ENCODE peak calls at places on chromosomes 12 and 14, in six cellular contexts. W is neural progenitor cell, E is pancreas, K is A549, L is endodermal cell, J is lung. N is an unnamed sample. For H3K4me1 and H3K9me3, the result is how much of the 10 kb centered on the place peaks cover.

GRCh38 chr12:102956738-102957338 is 636 bp upstream of the ASCL1 start:
- DNase-seq in J (no peak), L (no peak), W (no peak), K (no peak), E (no peak), N (no peak)

GRCh38 chr12:40031965-40032364 is 73.9 kb downstream of the SLC2A13 start:
- DNase-seq in W (peak), J (no peak), L (no peak), K (no peak), E (peak), N (no peak)

GRCh38 chr12:70267550-70267949 is 24.3 kb downstream of the CNOT2 start:
- DNase-seq in E (no peak), L (no peak), J (no peak), W (no peak), K (peak), N (no peak)

GRCh38 chr12:34198924-34199323 is 176.6 kb downstream of the ALG10 start:
- DNase-seq in E (no peak), J (no peak), W (no peak), K (no peak), L (no peak), N (no peak)

GRCh38 chr14:74980746-74981661 is 21.7 kb upstream of the EIF2B2 start:
- DNase-seq in W (peak), J (no peak), L (peak), K (no peak), E (no peak), N (peak)

GRCh38 chr14:104138098-104138890 is at the start of gene KIF26A:
- DNase-seq in K (peak), J (no peak), L (peak), W (peak), E (peak), N (no peak)

GRCh38 chr14:75223664-75224154 is 47.3 kb upstream of the TMED10 start:
- DNase-seq in J (peak), E (peak), L (peak), K (no peak), W (peak), N (no peak)

GRCh38 chr12:104358353-104359003 is 54.9 kb downstream of the EID3 start:
- DNase-seq in L (peak), J (peak), W (peak), K (peak), E (peak), N (no peak)

GRCh38 chr14:61244051-61244450 is 37.1 kb downstream of the TMEM30B start:
- DNase-seq in K (no peak), L (no peak), E (no peak), W (no peak), J (no peak), N (no peak)

GRCh38 chr12:92059976-92060375 is 85.7 kb downstream of the BTG1 start:
- DNase-seq in W (no peak), L (no peak), J (no peak), K (no peak), E (no peak), N (no peak)

GRCh38 chr12:54195080-54195479 is 6.3 kb upstream of the SMUG1 start:
- DNase-seq in L (no peak), J (no peak), W (no peak), K (no peak), E (no peak), N (no peak)

GRCh38 chr12:931591-931990 is 17.9 kb downstream of the RAD52 start:
- DNase-seq in L (no peak), J (no peak), W (no peak), E (no peak), K (no peak), N (no peak)

GRCh38 chr14:55026793-55027560 is at the start of the genes SOCS4 and WDHD1:
- DNase-seq in L (peak), J (peak), W (peak), E (peak), K (peak), N (peak)

GRCh38 chr12:98533723-98534251 is 18.4 kb downstream of the TMPO start:
- DNase-seq in W (no peak), L (no peak), J (no peak), E (no peak), K (no peak), N (no peak)

GRCh38 chr12:2387051-2387834 is 334.5 kb downstream of the CACNA1C start:
- DNase-seq in W (no peak), K (no peak), L (peak), J (no peak), E (no peak), N (peak)

GRCh38 chr12:127716181-127716580 is 550.8 kb upstream of the TMEM132C start:
- DNase-seq in E (no peak), L (no peak), K (no peak), J (no peak), W (no peak), N (no peak)

GRCh38 chr12:127712561-127712960 is 554.4 kb upstream of the TMEM132C start:
- DNase-seq in L (no peak), E (no peak), K (no peak), J (no peak), W (no peak), N (no peak)

GRCh38 chr12:127711108-127711507 is 555.9 kb upstream of the TMEM132C start:
- DNase-seq in J (no peak), K (no peak), E (no peak), W (peak), L (peak), N (no peak)
- TF ChIP-seq CTCF in J (no peak), K (no peak), E (no peak), W (peak), L (peak), N (no peak)

GRCh38 chr14:22547948-22548750 is 40.9 kb downstream of the DAD1 start:
- DNase-seq in L (no peak), K (no peak), W (no peak), J (no peak), E (no peak), N (no peak)
- H3K4me1 ChIP-seq in L (under half), K (under half), W (under half), J (under half), E (under half), N (under half)

DNA sequence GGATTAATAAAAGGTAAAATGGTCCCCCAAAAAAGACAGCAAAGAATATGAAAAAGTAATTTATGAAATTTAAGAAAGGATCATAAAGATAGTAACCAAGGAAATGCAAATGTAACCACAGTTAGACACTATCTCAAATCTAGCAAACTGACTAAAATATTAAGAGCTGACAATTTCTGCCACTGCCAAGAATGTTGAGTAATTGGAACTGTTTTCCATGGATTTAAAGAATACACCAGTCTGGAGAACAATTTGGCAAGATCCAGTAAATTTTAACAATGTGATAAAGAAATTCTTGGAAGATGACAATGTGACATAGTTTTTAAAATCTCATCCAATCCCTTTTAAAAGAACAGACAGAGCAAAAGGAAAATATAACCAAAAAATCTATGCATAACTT is 798.0 kb upstream of the MGAT4C start:
- DNase-seq in J (no peak), W (no peak), K (no peak), E (no peak), L (no peak), N (no peak)
- H3K9me3 ChIP-seq in J (under half), W (under half), K (under half), E (under half), L (under half), N (under half)

GRCh38 chr12:21699851-21700250 is 42.2 kb upstream of the LDHB start:
- DNase-seq in E (no peak), J (no peak), K (no peak), L (no peak), W (no peak), N (no peak)
- TF ChIP-seq CTCF in E (no peak), J (no peak), K (no peak), L (no peak), W (no peak), N (no peak)

DNA sequence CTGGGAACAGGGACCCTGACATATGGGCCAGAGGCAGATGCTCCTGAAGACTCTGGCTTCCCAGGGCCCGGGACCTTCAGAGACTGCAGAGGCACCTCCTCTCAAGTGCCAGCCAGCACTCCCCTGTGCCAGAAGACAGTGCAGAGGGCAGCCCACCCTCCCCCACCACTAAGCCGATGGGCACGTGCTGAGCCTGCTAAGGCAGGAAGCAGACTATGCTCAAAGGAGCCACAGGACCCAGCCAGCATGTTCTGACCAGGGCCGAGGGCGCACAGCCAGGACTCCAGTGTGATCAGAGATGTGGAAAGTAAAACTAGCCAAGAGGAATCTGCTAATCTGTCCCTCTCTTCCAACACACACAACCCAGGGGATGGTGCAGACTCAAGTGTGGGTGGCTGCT is 29.8 kb downstream of the DIO3 start:
- DNase-seq in E (no peak), L (no peak), W (no peak), K (no peak), J (no peak), N (no peak)
- H3K4me1 ChIP-seq in E (under half), L (under half), W (under half), K (under half), J (under half), N (under half)

DNA sequence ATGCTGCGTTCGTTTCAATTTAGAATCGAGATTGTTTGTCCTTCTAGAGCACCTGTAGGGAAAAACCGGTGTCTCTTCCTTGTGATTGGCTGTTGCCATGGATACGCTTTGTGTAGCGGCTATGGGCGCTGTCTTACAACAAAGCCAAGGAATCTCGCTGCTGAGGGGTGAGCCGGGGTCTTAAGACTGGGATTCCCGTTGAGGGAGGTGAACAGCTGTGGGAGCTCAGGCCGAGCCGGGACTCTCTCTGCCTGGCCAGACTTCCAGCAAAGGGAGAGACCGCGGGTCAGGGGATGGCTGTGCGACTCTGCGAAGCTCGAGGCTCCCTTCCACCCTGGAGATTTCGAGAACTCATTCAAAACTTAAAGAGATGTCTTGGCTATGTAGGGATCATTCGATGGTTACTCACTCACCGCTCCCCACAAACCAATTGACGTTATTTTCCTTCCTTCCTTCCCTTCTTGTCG is at the start of the genes LRRIQ1 and TSPAN19:
- DNase-seq in L (peak), J (peak), E (peak), W (peak), K (peak), N (peak)
- H3K9me3 ChIP-seq in L (under half), J (under half), E (under half), W (under half), K (under half), N (under half)